ENCODE peak calls at places on chromosomes 1 and 21, in eight cellular contexts. W is Peyer's patch, S is MM.1S, Q is gastrocnemius medialis, O is NT2/D1, U is SJSA1, R is fibroblast of pulmonary artery, A is astrocyte of the spinal cord. Z is an unnamed sample.

GRCh38 chr1:221394011-221394544 is 347.8 kb downstream of the DUSP10 start:
- DNase-seq in W (no peak), S (no peak), Q (no peak), O (no peak), U (peak), R (peak), A (peak), Z (peak)

GRCh38 chr1:152348447-152348846 is 11.4 kb downstream of the FLG2 start:
- DNase-seq in W (no peak), S (peak), Q (no peak), O (no peak), U (no peak), R (no peak), A (no peak), Z (peak)

GRCh38 chr1:24910751-24911650 is 19.1 kb downstream of the RUNX3 start:
- DNase-seq in W (peak), S (no peak), Q (peak), O (no peak), U (peak), R (no peak), A (peak), Z (no peak)

GRCh38 chr1:223556414-223557124 is 108.9 kb downstream of the CAPN8 start:
- DNase-seq in W (peak), S (peak), Q (peak), O (peak), U (peak), R (peak), A (peak), Z (peak)

GRCh38 chr1:33930346-33931114 is 66.7 kb downstream of the HMGB4 start:
- DNase-seq in W (no peak), S (no peak), Q (no peak), O (no peak), U (no peak), R (no peak), A (no peak), Z (no peak)

GRCh38 chr1:182246783-182247182 is 144.8 kb downstream of the GLUL start:
- DNase-seq in W (no peak), S (no peak), Q (no peak), O (no peak), U (no peak), R (no peak), A (no peak), Z (peak)

GRCh38 chr1:35264035-35264434 is 4.5 kb upstream of the ZMYM4 start:
- DNase-seq in W (no peak), S (peak), Q (no peak), O (no peak), U (no peak), R (no peak), A (no peak), Z (no peak)

GRCh38 chr1:235642021-235642942 is 7.3 kb downstream of the GNG4 start:
- DNase-seq in W (no peak), S (no peak), Q (no peak), O (no peak), U (peak), R (peak), A (peak), Z (peak)

GRCh38 chr1:242426271-242426905 is 98.1 kb downstream of the PLD5 start:
- DNase-seq in W (no peak), S (no peak), Q (no peak), O (no peak), U (no peak), R (no peak), A (no peak), Z (peak)

GRCh38 chr21:44872568-44873355 is 728 bp downstream of the PTTG1IP start:
- DNase-seq in W (peak), S (peak), Q (peak), O (no peak), U (peak), R (peak), A (peak), Z (peak)

GRCh38 chr1:9028921-9029715 is 2.9 kb upstream of the SLC2A7 start:
- DNase-seq in W (no peak), S (no peak), Q (no peak), O (no peak), U (no peak), R (peak), A (no peak), Z (no peak)

DNA sequence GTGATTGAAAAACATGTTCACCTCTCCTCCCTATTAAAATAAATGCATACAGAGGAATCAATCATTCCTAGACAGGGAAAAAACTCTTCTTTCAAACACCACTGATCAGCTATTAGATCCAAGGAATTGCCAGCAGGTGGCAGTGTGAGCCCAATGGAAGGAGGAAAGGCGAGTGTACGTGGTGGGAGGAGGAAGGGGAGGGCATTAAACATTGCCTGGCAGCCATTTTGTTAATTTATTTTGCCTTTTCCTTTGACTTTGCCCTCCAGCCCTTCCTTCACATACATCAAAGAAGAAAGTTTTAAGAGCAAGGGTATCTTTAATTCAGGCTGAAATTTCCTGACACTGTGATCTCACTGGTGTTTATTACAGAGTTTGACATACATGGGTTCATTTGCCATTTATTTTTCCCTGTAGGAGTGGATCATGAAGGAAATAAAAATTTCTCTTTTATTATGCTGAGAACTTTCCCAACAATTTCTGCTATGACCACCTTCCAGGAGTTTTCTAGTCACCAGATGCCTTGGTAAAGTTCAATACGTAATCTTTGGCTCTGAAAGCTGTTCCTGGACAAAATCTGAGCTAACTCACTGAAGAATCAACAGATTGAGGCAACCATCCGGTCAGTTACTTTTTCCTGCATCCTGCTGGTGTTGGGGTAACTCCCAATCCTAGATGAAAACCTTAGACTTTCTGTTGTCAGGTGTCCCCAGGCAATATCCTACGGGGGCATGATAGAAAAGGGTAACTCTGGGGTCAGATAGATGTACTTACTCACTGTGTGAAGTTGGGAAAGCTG is 1.9 kb upstream of the GNAI3 start:
- DNase-seq in W (peak), S (peak), Q (peak), O (peak), U (peak), R (peak), A (peak), Z (peak)
- H3K4me3 ChIP-seq in W (peak), S (peak), Q (peak), O (no peak), U (peak), R (peak), A (peak), Z (peak)

GRCh38 chr1:95076034-95076433 is 3.3 kb upstream of the ALG14 start:
- DNase-seq in W (no peak), S (no peak), Q (no peak), O (no peak), U (no peak), R (no peak), A (no peak), Z (no peak)

GRCh38 chr1:95071539-95071938 is 1.2 kb downstream of the ALG14 start:
- DNase-seq in W (no peak), S (no peak), Q (no peak), O (no peak), U (no peak), R (no peak), A (no peak), Z (no peak)

GRCh38 chr1:95072532-95073419 is at the start of gene ALG14:
- DNase-seq in W (peak), S (peak), Q (peak), O (peak), U (peak), R (peak), A (peak), Z (peak)

GRCh38 chr1:95072117-95072516 is 634 bp downstream of the ALG14 start:
- DNase-seq in W (no peak), S (no peak), Q (no peak), O (no peak), U (no peak), R (no peak), A (no peak), Z (no peak)

DNA sequence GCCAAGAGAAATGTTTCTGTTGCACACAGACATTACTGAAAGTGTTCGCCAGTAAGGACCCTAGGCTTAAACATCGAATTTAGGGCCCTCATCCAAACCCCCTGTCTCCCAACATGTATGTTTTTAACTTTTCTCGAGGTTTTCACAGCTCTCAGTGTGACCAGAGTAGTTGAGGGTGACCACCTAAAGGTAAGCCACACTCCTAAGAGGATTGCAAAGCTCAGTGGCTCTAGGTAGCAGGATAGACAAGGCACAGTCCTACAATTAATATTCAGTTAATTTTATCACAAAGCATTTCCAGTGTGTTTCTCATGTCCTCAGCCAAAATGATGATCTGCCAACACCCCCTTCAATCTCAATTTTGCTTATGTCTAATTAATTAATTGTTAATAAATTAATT is 695 bp upstream of the ALG14 start:
- DNase-seq in W (no peak), S (no peak), Q (no peak), O (no peak), U (no peak), R (no peak), A (no peak), Z (no peak)
- H3K4me3 ChIP-seq in W (peak), S (peak), Q (peak), O (peak), U (peak), R (peak), A (peak), Z (peak)

DNA sequence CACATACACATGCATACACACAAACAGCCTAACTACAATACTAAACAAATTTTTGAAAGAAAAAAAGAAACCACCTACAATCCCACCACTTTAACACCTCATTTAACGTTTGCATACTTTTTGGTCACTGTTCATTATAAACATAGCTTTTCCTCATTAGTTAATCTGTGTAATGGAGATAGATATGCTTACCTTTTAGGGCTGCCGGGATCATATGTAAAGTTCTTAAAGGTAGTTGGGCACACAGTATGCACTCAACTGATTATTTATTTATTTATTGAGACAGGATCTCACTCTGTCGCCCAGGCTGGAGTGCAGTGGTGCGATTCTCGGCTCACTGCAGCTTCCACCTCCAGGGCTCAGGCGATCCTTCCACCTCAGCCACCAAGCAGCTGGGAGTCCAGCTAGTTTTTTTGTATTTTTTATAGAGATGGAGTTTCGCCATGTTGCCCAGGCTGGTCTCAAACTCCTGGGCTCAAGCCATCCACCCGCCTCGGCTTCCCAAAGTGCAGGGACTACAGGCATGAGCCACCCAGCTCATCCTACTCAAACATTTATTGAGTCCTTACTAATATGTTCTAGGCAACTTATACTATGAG is 694 bp upstream of the BCL10 start:
- DNase-seq in W (no peak), S (no peak), Q (no peak), O (no peak), U (no peak), R (no peak), A (no peak), Z (no peak)
- H3K4me3 ChIP-seq in W (peak), S (peak), Q (peak), O (peak), U (peak), R (peak), A (peak), Z (peak)

GRCh38 chr1:39082811-39083576 is 56.8 kb downstream of the NDUFS5 start:
- DNase-seq in W (no peak), S (no peak), Q (no peak), O (no peak), U (no peak), R (no peak), A (no peak), Z (no peak)

GRCh38 chr1:39084191-39084590 is 58.0 kb downstream of the NDUFS5 start:
- DNase-seq in W (no peak), S (no peak), Q (no peak), O (no peak), U (no peak), R (no peak), A (no peak), Z (no peak)

GRCh38 chr1:39081266-39082139 is 55.4 kb downstream of the NDUFS5 start:
- DNase-seq in W (peak), S (no peak), Q (no peak), O (no peak), U (no peak), R (no peak), A (no peak), Z (peak)

GRCh38 chr1:39080884-39081265 is 54.7 kb downstream of the NDUFS5 start:
- DNase-seq in W (no peak), S (no peak), Q (no peak), O (no peak), U (no peak), R (no peak), A (no peak), Z (no peak)

DNA sequence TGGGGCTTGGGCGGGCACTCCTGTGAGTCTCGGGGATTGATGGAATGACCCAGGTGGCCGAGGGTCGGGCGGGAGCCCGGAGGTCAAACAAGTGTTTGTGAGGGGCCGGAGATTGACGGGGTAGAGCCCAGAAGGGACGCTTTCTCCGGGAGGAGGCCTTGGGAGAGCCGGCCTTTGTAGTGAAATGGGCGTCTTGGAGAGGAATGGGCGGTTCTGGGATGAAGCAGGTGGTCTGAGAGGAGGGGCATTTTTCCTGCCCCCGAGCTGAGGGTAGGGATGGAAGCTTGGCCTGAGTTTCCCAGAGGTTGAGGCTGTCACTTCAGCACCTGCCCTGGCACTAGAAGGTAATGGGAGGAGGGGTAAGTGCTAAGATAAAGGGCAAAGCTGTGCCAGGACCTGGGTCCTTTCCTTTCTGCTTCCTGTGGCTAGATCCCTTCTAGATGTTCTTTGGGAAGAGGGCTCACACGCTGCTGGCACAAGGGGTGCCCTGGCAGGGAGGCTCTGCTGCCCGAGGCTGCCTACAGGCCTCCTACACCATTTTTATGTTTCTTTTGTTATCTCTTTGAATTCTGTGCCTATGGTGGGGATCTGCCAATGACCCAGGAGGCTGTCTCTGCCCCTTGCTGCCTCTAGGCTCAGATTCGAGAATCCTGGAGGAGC is 56.1 kb downstream of the NDUFS5 start:
- DNase-seq in W (no peak), S (no peak), Q (no peak), O (no peak), U (no peak), R (no peak), A (no peak), Z (no peak)
- H3K4me3 ChIP-seq in W (peak), S (no peak), Q (peak), O (peak), U (no peak), R (no peak), A (peak), Z (no peak)

GRCh38 chr1:198171667-198172294 is 15.0 kb downstream of the NEK7 start:
- DNase-seq in W (no peak), S (no peak), Q (no peak), O (no peak), U (no peak), R (no peak), A (no peak), Z (no peak)
- H3K4me3 ChIP-seq in W (no peak), S (no peak), Q (no peak), O (no peak), U (no peak), R (no peak), A (no peak), Z (no peak)

DNA sequence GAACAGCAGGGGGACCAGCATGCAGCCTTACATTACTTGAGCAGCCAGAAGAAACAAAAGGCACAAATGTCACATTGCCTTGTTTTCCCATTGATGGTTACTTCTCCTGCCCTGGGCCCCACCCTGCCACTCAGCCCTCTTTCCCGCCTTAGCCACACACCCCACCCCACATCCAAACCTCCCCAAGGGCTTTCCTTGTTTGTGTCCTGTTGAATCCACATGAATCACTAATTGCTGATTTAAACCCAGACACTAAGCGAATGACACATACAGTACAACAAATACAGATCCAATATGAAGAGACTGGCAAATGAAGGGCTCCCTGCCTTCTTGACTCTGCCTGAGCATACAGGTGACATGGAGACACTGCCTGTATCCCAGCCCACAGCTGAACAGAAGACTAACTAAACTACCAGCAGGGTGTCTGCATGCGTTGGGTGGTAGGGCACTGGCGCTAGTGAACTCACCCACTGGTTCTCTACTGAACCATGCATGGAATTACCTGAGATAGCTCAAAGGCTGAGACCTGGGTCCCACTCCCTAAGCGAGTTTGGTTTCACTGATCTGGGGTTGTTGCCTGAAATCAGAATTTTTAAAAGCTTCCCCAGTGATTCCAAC is 3.1 kb downstream of the IGSF3 start:
- DNase-seq in W (no peak), S (no peak), Q (no peak), O (no peak), U (no peak), R (no peak), A (no peak), Z (peak)
- H3K4me3 ChIP-seq in W (no peak), S (no peak), Q (no peak), O (no peak), U (no peak), R (no peak), A (no peak), Z (peak)

GRCh38 chr1:47399841-47400144 is 16.3 kb upstream of the FOXE3 start:
- DNase-seq in W (no peak), S (no peak), Q (no peak), O (no peak), U (no peak), R (no peak), A (no peak), Z (no peak)
- H3K4me3 ChIP-seq in W (no peak), S (no peak), Q (no peak), O (no peak), U (no peak), R (no peak), A (no peak), Z (no peak)

DNA sequence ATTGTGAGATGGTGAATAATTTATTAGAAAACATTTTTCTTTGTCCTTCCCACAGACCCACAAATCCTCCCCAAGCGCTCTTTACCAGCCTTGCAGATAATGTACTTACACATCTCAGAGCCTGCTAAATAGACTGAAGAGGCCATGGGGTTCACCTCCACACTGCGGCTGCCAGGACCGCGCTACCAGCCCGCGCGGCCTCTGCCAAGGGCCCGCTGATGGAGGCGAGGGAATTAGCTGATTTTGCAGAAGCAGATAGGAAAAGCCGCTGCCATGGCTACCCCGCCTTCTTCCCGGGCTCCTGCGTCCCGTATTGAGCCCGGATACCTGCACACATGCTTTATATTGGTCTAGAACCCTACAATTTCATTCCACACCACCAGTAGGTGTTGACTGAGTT is 248.0 kb upstream of the FOXD3 start:
- DNase-seq in W (no peak), S (no peak), Q (no peak), O (no peak), U (no peak), R (no peak), A (no peak), Z (no peak)
- H3K4me3 ChIP-seq in W (no peak), S (no peak), Q (no peak), O (peak), U (no peak), R (no peak), A (no peak), Z (no peak)

GRCh38 chr1:179831852-179832699 is 45.5 kb downstream of the TOR1AIP2 start:
- DNase-seq in W (no peak), S (peak), Q (no peak), O (no peak), U (peak), R (no peak), A (peak), Z (no peak)
- H3K4me3 ChIP-seq in W (no peak), S (peak), Q (no peak), O (no peak), U (no peak), R (no peak), A (no peak), Z (no peak)

DNA sequence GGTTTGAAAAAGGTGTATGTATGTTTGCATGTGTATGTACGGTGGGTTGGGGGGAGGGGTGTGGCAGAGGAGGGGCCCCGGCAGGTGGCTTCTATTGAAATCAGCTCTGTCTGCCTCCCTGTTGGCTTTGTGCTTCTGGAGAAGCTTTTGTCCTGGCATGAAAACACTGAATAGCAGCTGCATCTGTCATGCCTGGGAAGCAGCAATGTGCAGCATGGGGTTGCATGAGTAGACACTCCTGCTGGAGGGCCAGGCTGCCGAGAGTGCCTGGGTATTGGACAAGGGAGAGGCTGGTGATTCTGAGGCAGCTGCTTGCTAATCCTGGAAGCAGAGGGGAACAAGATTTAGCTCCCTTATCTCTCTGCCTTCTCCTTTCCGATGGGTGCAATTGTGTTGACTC is 20.5 kb downstream of the MAPKAPK2 start:
- DNase-seq in W (no peak), S (no peak), Q (peak), O (no peak), U (no peak), R (peak), A (peak), Z (peak)
- H3K4me3 ChIP-seq in W (no peak), S (no peak), Q (no peak), O (no peak), U (no peak), R (no peak), A (no peak), Z (no peak)

Z was measured in epithelial cell of esophagus.